ENCODE peak calls at places on chromosomes 5 and 9, in six cellular contexts. Y is retina, I is Caki2, Z is neural crest cell, C is T-helper 1 cell, D is germinal center. M is an unnamed sample.

GRCh38 chr9:134708672-134709038 is 67.1 kb downstream of the COL5A1 start:
- DNase-seq in Y (no peak), Z (no peak), D (no peak), C (no peak), I (no peak), M (peak; percentile 49)

GRCh38 chr5:151150484-151151262 is 6.9 kb downstream of the ANXA6 start:
- DNase-seq in I (no peak), C (peak; percentile 35), D (peak; percentile 51), Y (peak; percentile 65), Z (peak; percentile 16), M (no peak)

GRCh38 chr5:180804129-180804601 is 1.6 kb upstream of the MGAT1 start:
- DNase-seq in C (no peak), I (no peak), D (no peak), Y (no peak), Z (no peak), M (no peak)

GRCh38 chr5:77218263-77218662 is 7.8 kb downstream of the PDE8B start:
- DNase-seq in C (no peak), I (no peak), Z (no peak), Y (no peak), D (no peak), M (no peak)

GRCh38 chr5:125409496-125410351 is 663.3 kb upstream of the ZNF608 start:
- DNase-seq in C (no peak), I (peak; percentile 90), D (no peak), Y (peak; percentile 90), Z (no peak), M (no peak)

GRCh38 chr5:127804886-127805426 is 101.8 kb downstream of the CCDC192 start:
- DNase-seq in I (no peak), Z (no peak), Y (no peak), C (no peak), D (no peak), M (no peak)

GRCh38 chr9:38038307-38039089 is 30.5 kb downstream of the SHB start:
- DNase-seq in I (no peak), C (no peak), Z (no peak), D (no peak), Y (no peak), M (no peak)

GRCh38 chr5:35598707-35599370 is 18.8 kb upstream of the SPEF2 start:
- DNase-seq in Y (no peak), I (no peak), C (no peak), Z (no peak), D (no peak), M (no peak)

GRCh38 chr5:81183811-81184748 is 49.0 kb upstream of the CKMT2 start:
- DNase-seq in C (no peak), D (no peak), Y (peak; percentile 40), I (no peak), Z (no peak), M (peak; percentile 37)

GRCh38 chr5:100780376-100780870 is 122.7 kb downstream of the ST8SIA4 start:
- DNase-seq in I (no peak), C (no peak), Y (no peak), Z (no peak), D (peak; percentile 41), M (no peak)

GRCh38 chr9:8821910-8822666 is 1022.5 kb upstream of the DMAC1 start:
- DNase-seq in Z (no peak), I (no peak), Y (no peak), D (no peak), C (no peak), M (no peak)

GRCh38 chr5:141330299-141331080 is at the start of gene PCDHGA1:
- DNase-seq in D (peak; percentile 40), I (no peak), Z (no peak), Y (no peak), C (no peak), M (no peak)

M was measured in glutamatergic neuron.